ENCODE peak calls at places on chromosomes 11 and 22, in five cellular contexts. N is sigmoid colon; L is CD4-positive, alpha-beta T cell; T is AG08396; Q is neural crest cell. E is an unnamed sample.

GRCh38 chr22:43014062-43014875 is 680 bp downstream of the PACSIN2 start:
- DNase-seq in N (peak), L (peak), T (peak), Q (peak), E (no peak)

GRCh38 chr11:20874358-20874757 is 205.0 kb downstream of the NELL1 start:
- DNase-seq in N (no peak), L (no peak), T (no peak), Q (no peak), E (no peak)

GRCh38 chr22:42977574-42977973 is 37.4 kb downstream of the PACSIN2 start:
- DNase-seq in N (no peak), L (no peak), T (no peak), Q (no peak), E (no peak)

GRCh38 chr11:59818572-59818971 is 8.0 kb upstream of the MRPL16 start:
- DNase-seq in N (no peak), L (no peak), T (no peak), Q (no peak), E (no peak)

GRCh38 chr11:71304491-71304890 is 52.1 kb upstream of the SHANK2 start:
- DNase-seq in N (peak), L (no peak), T (no peak), Q (no peak), E (no peak)

GRCh38 chr11:6405837-6406236 is 13.1 kb downstream of the APBB1 start:
- DNase-seq in N (no peak), L (no peak), T (no peak), Q (no peak), E (no peak)

GRCh38 chr22:45330548-45330947 is 20.8 kb downstream of the FAM118A start:
- DNase-seq in N (no peak), L (no peak), T (no peak), Q (no peak), E (no peak)

GRCh38 chr11:17734418-17734911 is at the start of gene KCNC1:
- DNase-seq in N (peak), L (no peak), T (peak), Q (peak), E (peak)

GRCh38 chr22:43992331-43992821 is 31.7 kb upstream of the PARVB start:
- DNase-seq in N (peak), L (no peak), T (peak), Q (no peak), E (peak)

GRCh38 chr11:73240190-73240781 is 22.2 kb downstream of the P2RY2 start:
- DNase-seq in N (peak), L (no peak), T (peak), Q (no peak), E (peak)

GRCh38 chr11:119765628-119766027 is 36.6 kb upstream of the NECTIN1 start:
- DNase-seq in N (no peak), L (no peak), T (no peak), Q (no peak), E (no peak)

GRCh38 chr11:95346207-95346718 is 115.3 kb upstream of the SESN3 start:
- DNase-seq in N (no peak), L (no peak), T (no peak), Q (no peak), E (no peak)

E was measured in hepatic stellate cell.